ENCODE peak calls at places on chromosomes 2 and 18, in four cellular contexts. J is thyroid gland, X is gastrocnemius medialis, B is IMR-90. P is an unnamed sample. For H3K4me1, the result is how much of the 10 kb centered on the place peaks cover.

GRCh38 chr2:79721966-79722365 is 209.1 kb downstream of the CTNNA2 start:
- DNase-seq in B (peak), J (no peak), X (no peak), P (no peak)

GRCh38 chr2:215830313-215830712 is 183.0 kb downstream of the MREG start:
- DNase-seq in X (peak), B (peak), J (peak), P (no peak)

GRCh38 chr2:25685741-25686140 is 12.4 kb upstream of the DTNB start:
- DNase-seq in X (no peak), B (no peak), J (no peak), P (no peak)

GRCh38 chr18:27276886-27277285 is 91.8 kb upstream of the CHST9 start:
- DNase-seq in B (no peak), J (no peak), X (no peak), P (no peak)

GRCh38 chr2:59770651-59771050 is 782.8 kb downstream of the BCL11A start:
- DNase-seq in B (no peak), J (no peak), X (no peak), P (no peak)

GRCh38 chr2:138516030-138516704 is 14.6 kb downstream of the SPOPL start:
- DNase-seq in X (no peak), B (peak), J (no peak), P (no peak)

GRCh38 chr2:191927319-191927867 is 80.5 kb upstream of the CAVIN2 start:
- DNase-seq in J (peak), B (peak), X (no peak), P (no peak)

GRCh38 chr18:3972291-3972985 is 482.7 kb downstream of the DLGAP1 start:
- DNase-seq in X (no peak), B (peak), J (no peak), P (no peak)

GRCh38 chr2:44016282-44016681 is 20.5 kb upstream of the LRPPRC start:
- DNase-seq in B (peak), X (no peak), J (peak), P (no peak)

GRCh38 chr18:3584266-3584665 is 134.3 kb downstream of the TGIF1 start:
- DNase-seq in B (no peak), J (no peak), X (no peak), P (no peak)

GRCh38 chr18:24227976-24228660 is 89.3 kb downstream of the CABYR start:
- DNase-seq in X (no peak), B (peak), J (no peak), P (no peak)

GRCh38 chr2:237614151-237614720 is 13.2 kb upstream of the LRRFIP1 start:
- DNase-seq in B (peak), J (peak), X (no peak), P (no peak)

GRCh38 chr2:237615631-237616249 is 11.6 kb upstream of the LRRFIP1 start:
- DNase-seq in X (no peak), B (no peak), J (no peak), P (peak)

GRCh38 chr2:237617305-237617982 is 9.9 kb upstream of the LRRFIP1 start:
- DNase-seq in X (no peak), J (no peak), B (no peak), P (peak)

GRCh38 chr2:237618449-237618848 is 8.9 kb upstream of the LRRFIP1 start:
- DNase-seq in J (no peak), B (peak), X (no peak), P (peak)

DNA sequence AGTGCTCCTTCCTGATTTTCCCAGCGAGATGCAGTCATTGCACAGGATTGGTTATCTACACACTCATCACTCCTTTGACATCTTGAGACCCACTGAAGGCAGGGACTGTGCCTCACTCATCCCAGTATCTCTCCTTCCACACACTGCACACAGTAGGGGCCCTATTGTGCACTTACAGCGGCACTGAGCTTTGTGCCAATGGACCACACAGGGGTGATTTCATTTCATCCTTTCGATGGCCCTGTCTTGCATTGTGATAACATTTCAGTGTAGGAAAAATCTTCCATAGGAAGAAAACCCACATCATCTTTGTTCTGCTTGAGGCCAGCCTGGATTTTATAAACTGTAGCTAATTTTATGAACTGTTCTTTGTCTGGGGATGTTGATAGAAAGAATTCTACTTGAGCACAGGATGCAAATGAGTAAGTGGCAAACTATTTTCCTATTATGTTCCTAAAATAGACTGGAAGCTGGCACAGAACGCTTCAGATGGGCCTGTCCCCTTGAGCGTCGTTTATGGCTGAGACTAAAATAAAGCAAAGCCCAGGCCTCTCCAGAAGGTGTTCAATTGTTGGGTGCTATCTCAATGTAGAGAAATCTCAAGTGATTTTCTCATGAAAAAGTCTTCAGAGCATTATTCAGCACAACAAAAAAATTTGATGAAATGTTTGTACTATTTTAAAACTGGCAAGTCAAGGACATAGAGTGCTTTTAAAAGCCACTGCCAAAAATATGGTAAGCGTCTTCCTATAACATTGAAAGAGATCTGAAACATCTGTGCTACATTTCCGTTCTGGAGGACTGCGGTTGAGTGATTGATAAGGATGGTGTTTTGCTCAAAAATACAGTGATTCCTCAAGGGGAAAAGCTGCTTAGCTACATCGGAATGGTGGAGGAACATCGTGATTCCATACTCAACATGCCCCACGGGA is 10.7 kb upstream of the LRRFIP1 start:
- DNase-seq in B (peak), X (no peak), J (no peak), P (no peak)
- H3K4me3 ChIP-seq in B (no peak), X (no peak), J (no peak), P (no peak)

GRCh38 chr2:9230881-9231280 is 24.3 kb downstream of the ASAP2 start:
- DNase-seq in J (peak), X (no peak), B (no peak), P (no peak)

GRCh38 chr2:9231291-9232165 is 24.9 kb downstream of the ASAP2 start:
- DNase-seq in J (peak), B (no peak), X (no peak), P (no peak)

GRCh38 chr2:9232166-9232479 is 25.5 kb downstream of the ASAP2 start:
- DNase-seq in X (no peak), B (no peak), J (no peak), P (no peak)

GRCh38 chr2:9234680-9235387 is 28.2 kb downstream of the ASAP2 start:
- DNase-seq in X (no peak), J (peak), B (peak), P (no peak)

DNA sequence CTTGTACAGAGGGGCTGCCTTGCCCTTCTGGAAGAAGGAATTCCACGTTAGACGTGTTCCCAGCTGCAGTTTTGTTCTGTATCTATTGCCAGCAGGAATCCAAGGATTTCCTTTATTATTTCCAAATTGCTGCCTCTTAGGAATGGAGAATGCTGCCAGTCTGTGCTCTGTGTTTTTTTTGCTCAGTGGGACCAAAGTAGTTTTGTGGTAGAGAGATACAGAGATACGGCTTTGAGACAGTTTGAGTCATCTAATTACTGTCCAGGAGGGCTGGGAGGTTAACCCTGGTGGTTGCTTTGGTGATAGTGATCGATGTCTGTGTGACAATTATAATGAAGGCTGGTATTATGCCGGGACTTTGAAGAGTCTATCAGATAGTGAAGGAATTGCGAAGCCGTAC is 26.3 kb downstream of the ASAP2 start:
- DNase-seq in X (no peak), J (no peak), B (peak), P (no peak)
- H3K4me1 ChIP-seq in X (under half), J (half or more), B (half or more), P (half or more)

DNA sequence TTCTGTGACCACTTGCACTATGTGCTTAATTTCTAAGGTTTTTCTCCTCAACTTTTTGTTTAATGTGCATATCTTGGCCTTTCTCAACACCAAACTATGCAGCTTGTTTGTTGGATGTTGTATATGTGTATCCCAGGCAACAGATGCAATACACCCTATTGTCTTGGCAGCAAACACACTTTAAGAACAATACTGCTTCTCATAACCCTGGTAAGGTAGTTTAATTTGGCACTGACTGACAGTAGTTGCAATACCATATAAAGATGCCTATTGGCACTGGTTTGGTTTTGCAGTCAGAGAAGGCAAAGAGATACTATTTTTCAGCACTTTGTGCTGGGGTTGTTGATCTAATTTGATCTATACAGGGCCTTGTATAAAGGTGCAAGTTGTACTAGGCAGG is 360.7 kb upstream of the CWC22 start:
- DNase-seq in J (no peak), B (peak), X (no peak), P (no peak)
- TF ChIP-seq CTCF in J (no peak), B (no peak), X (no peak), P (no peak)

GRCh38 chr2:65997941-65998340 is 437.0 kb upstream of the MEIS1 start:
- DNase-seq in J (no peak), X (no peak), B (no peak), P (no peak)
- H3K4me3 ChIP-seq in J (no peak), X (no peak), B (no peak), P (no peak)

GRCh38 chr18:45916302-45916701 is 50.8 kb downstream of the EPG5 start:
- DNase-seq in X (no peak), J (no peak), B (no peak), P (no peak)
- H3K4me1 ChIP-seq in X (under half), J (under half), B (under half), P (under half)

GRCh38 chr2:176269319-176270099 is at the start of gene MTX2:
- DNase-seq in B (peak), X (peak), J (peak), P (peak)
- TF ChIP-seq CTCF in B (no peak), X (no peak), J (no peak), P (peak)

DNA sequence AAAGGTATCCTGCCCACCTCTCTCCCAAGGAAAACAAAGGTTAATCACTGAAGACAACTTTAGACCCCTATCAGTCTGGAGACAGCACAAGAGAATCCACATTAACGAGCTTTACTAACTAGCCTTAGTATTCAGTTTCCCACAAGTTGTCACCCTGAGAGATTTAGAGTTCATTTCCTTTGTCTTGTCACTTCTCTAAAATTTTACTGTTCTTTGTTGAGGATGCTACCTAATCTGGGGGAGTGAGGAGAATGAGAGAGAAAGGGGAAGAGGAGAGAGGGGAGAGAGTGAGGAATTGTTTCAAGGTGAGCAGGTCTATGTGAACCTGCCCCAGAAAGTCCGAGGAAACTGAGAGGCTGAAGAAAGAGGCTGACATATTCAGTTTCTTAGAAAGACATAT is 28.4 kb downstream of the C2orf76 start:
- DNase-seq in X (no peak), J (no peak), B (no peak), P (no peak)
- H3K4me3 ChIP-seq in X (no peak), J (no peak), B (no peak), P (no peak)